ENCODE peak calls at places on chromosomes 7 and 10, in six cellular contexts. Q is Calu3; B is CD4-positive, alpha-beta memory T cell; Z is bronchial epithelial cell; H is NT2/D1; X is lung. I is an unnamed sample.

GRCh38 chr7:51950811-51951210 is 634.2 kb upstream of the COBL start:
- DNase-seq in H (peak), B (no peak), X (no peak), Z (no peak), Q (no peak), I (no peak)

GRCh38 chr7:91457208-91457607 is 193.0 kb downstream of the FZD1 start:
- DNase-seq in H (no peak), Q (no peak), X (no peak), B (no peak), Z (no peak), I (no peak)

GRCh38 chr7:151310578-151310977 is 31.0 kb upstream of the NUB1 start:
- DNase-seq in Q (peak), H (no peak), Z (peak), B (no peak), X (no peak), I (no peak)

GRCh38 chr10:94546616-94547175 is 1.1 kb downstream of the HELLS start:
- DNase-seq in H (no peak), Z (peak), X (no peak), Q (no peak), B (no peak), I (no peak)

GRCh38 chr7:122298131-122298530 is 6.4 kb downstream of the FEZF1 start:
- DNase-seq in Q (no peak), B (no peak), Z (no peak), H (no peak), X (no peak), I (no peak)

GRCh38 chr7:80540841-80541240 is 29.0 kb upstream of the GNAT3 start:
- DNase-seq in Z (no peak), X (no peak), Q (no peak), H (no peak), B (no peak), I (no peak)

GRCh38 chr10:73246322-73246782 is 703 bp downstream of the DNAJC9 start:
- DNase-seq in X (no peak), B (no peak), H (no peak), Z (no peak), Q (no peak), I (no peak)

GRCh38 chr7:17434841-17435692 is 136.6 kb downstream of the AHR start:
- DNase-seq in X (no peak), Z (peak), Q (no peak), B (no peak), H (no peak), I (no peak)

GRCh38 chr7:143512488-143513340 is 35.0 kb downstream of the TAS2R41 start:
- DNase-seq in Q (no peak), X (no peak), H (no peak), Z (peak), B (no peak), I (no peak)